ENCODE peak calls at places on chromosomes 1 and 21, in seven cellular contexts. F is fibroblast of pulmonary artery, X is HFFc6, C is K562, B is AG09309, O is A549, E is cardiac fibroblast. R is an unnamed sample.

GRCh38 chr1:37338658-37339057 is 135.7 kb upstream of the ZC3H12A start:
- DNase-seq in F (no peak), X (no peak), C (no peak), B (no peak), O (no peak), E (no peak), R (no peak)

GRCh38 chr1:1092890-1093609 is 18.9 kb upstream of the RNF223 start:
- DNase-seq in F (no peak), X (no peak), C (no peak), B (no peak), O (no peak), E (no peak), R (no peak)

GRCh38 chr1:35518183-35518582 is 39.0 kb downstream of the KIAA0319L start:
- DNase-seq in F (no peak), X (no peak), C (no peak), B (no peak), O (no peak), E (no peak), R (no peak)

GRCh38 chr1:28553229-28553930 is 495 bp downstream of the TRNAU1AP start:
- DNase-seq in F (peak), X (peak), C (peak), B (no peak), O (peak), E (peak), R (peak)

GRCh38 chr1:235648407-235648907 is 1.1 kb downstream of the GNG4 start:
- DNase-seq in F (no peak), X (no peak), C (no peak), B (no peak), O (no peak), E (no peak), R (no peak)

GRCh38 chr1:3890389-3891328 is 9.4 kb downstream of the C1orf174 start:
- DNase-seq in F (no peak), X (no peak), C (no peak), B (no peak), O (no peak), E (no peak), R (peak)

GRCh38 chr1:162956922-162957321 is 95.9 kb upstream of the CCDC190 start:
- DNase-seq in F (peak), X (peak), C (no peak), B (no peak), O (no peak), E (peak), R (no peak)

GRCh38 chr1:20786310-20787099 is 602 bp downstream of the HP1BP3 start:
- DNase-seq in F (peak), X (peak), C (peak), B (peak), O (peak), E (peak), R (peak)

GRCh38 chr1:234726359-234726836 is 116.4 kb upstream of the IRF2BP2 start:
- DNase-seq in F (no peak), X (no peak), C (no peak), B (no peak), O (no peak), E (no peak), R (no peak)

GRCh38 chr1:23282967-23283366 is 61.1 kb downstream of the HNRNPR start:
- DNase-seq in F (peak), X (peak), C (no peak), B (peak), O (no peak), E (peak), R (no peak)

GRCh38 chr1:113390871-113391642 is 742 bp downstream of the MAGI3 start:
- DNase-seq in F (peak), X (peak), C (peak), B (no peak), O (peak), E (peak), R (peak)
- TF ChIP-seq CTCF in F (no peak), X (no peak), C (peak), B (no peak), O (peak), E (no peak), R (no peak)

GRCh38 chr21:36164427-36164784 is 7.8 kb downstream of the DOP1B start:
- DNase-seq in F (no peak), X (no peak), C (no peak), B (no peak), O (no peak), E (no peak), R (no peak)

GRCh38 chr21:36163780-36164426 is 7.3 kb downstream of the DOP1B start:
- DNase-seq in F (no peak), X (no peak), C (no peak), B (no peak), O (no peak), E (no peak), R (no peak)

GRCh38 chr21:36166705-36167104 is 10.1 kb downstream of the DOP1B start:
- DNase-seq in F (no peak), X (no peak), C (peak), B (no peak), O (no peak), E (no peak), R (no peak)

GRCh38 chr21:36162631-36163030 is 6.0 kb downstream of the DOP1B start:
- DNase-seq in F (no peak), X (no peak), C (no peak), B (no peak), O (no peak), E (no peak), R (no peak)

GRCh38 chr21:36165356-36165755 is 8.7 kb downstream of the DOP1B start:
- DNase-seq in F (no peak), X (no peak), C (no peak), B (no peak), O (no peak), E (no peak), R (no peak)
- TF ChIP-seq CTCF in F (no peak), X (no peak), C (no peak), B (no peak), O (no peak), E (no peak), R (no peak)

DNA sequence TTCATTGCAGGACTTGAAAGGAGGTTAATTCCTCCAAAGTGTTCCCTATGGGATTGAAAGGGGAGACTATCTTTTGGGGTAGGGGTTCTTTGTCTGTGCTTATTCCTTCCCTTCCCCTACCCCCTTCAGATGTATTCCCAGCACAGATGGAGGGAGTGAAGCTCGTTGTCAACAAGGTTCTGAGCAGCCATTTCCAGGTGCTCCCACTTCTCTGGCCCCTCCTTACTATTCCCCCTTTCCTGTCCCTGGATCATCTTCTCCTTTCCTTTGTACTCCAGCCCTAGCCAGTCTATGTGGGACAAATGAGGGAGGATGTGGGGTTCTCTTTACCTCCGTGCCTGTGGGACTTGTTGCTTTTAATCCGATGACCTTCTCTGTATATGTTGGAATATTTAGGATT is 899 bp downstream of the TOMM40L start:
- DNase-seq in F (no peak), X (no peak), C (peak), B (no peak), O (no peak), E (no peak), R (no peak)
- TF ChIP-seq CTCF in F (no peak), X (no peak), C (no peak), B (no peak), O (no peak), E (no peak), R (no peak)

DNA sequence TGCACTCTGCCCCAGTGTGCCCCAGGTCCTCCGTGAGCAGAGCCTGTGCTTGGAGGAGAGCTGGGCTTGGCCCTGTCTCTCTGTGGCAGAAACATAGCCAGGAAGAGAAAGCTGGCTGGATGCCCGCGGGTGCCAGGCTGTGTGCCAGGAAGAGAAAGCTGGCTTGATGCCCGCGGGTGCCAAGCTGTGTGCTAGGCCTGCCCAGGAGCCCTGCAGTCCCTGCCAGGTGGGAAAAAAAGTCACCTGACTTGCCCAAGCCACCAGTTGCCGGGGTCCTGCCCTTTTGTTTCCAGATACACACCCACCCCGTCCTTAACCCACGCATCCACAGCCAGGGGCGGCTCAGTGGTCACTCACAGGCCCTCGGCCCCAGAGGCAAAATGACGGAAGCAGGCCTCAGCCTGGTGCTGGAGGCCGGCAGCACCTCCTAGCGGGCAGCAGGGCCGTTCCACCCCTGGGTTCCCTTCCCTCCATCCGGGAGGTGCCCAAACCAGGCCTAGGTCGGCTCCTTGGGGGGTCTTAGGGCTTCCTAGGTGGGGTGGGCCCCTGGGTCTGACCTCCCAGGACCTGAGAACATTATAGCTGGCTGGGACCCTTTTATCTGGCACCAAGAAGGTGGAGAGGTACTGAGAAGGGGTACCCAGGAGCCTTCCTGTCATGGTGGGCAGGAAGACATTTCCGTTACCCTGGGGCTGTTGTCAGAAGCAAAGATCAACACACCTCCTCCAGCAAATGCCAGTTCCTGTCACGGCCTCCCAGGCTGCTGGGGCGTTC is 9.1 kb downstream of the ITGB2 start:
- DNase-seq in F (no peak), X (no peak), C (peak), B (no peak), O (no peak), E (no peak), R (peak)
- TF ChIP-seq CTCF in F (no peak), X (peak), C (peak), B (no peak), O (peak), E (no peak), R (peak)

GRCh38 chr1:228166170-228166936 is 749 bp downstream of the IBA57 start:
- DNase-seq in F (peak), X (peak), C (peak), B (no peak), O (peak), E (peak), R (peak)
- TF ChIP-seq CTCF in F (peak), X (peak), C (peak), B (peak), O (peak), E (peak), R (peak)

R was measured in GM13976.